ENCODE peak calls at places on chromosome 13, in five cellular contexts. Q, O, Z, J and L are unnamed samples.

GRCh38 chr13:109235901-109236300 is 550.5 kb downstream of the IRS2 start:
- DNase-seq in Q (no peak), O (no peak), Z (no peak), J (no peak), L (no peak)

GRCh38 chr13:106474906-106475305 is 60.6 kb downstream of the EFNB2 start:
- DNase-seq in Q (no peak), O (no peak), Z (no peak), J (no peak), L (no peak)

GRCh38 chr13:42152495-42152894 is 104.0 kb downstream of the DGKH start:
- DNase-seq in Q (no peak), O (no peak), Z (no peak), J (no peak), L (no peak)

GRCh38 chr13:102039264-102039663 is 362.6 kb downstream of the FGF14 start:
- DNase-seq in Q (no peak), O (no peak), Z (no peak), J (no peak), L (no peak)

GRCh38 chr13:23868521-23868920 is 20.7 kb downstream of the MIPEP start:
- DNase-seq in Q (no peak), O (no peak), Z (no peak), J (peak), L (no peak)

GRCh38 chr13:75461314-75461713 is 20.7 kb downstream of the TBC1D4 start:
- DNase-seq in Q (no peak), O (no peak), Z (no peak), J (no peak), L (no peak)

GRCh38 chr13:112073245-112074138 is 6.5 kb downstream of the SOX1 start:
- DNase-seq in Q (no peak), O (no peak), Z (no peak), J (no peak), L (no peak)

GRCh38 chr13:41827507-41828213 is 133.2 kb downstream of the VWA8 start:
- DNase-seq in Q (no peak), O (no peak), Z (no peak), J (peak), L (peak)

GRCh38 chr13:24605923-24606372 is 74.3 kb upstream of the ATP12A start:
- DNase-seq in Q (no peak), O (no peak), Z (no peak), J (no peak), L (peak)

GRCh38 chr13:65339236-65339635 is 1890.9 kb downstream of the PCDH9 start:
- DNase-seq in Q (no peak), O (no peak), Z (no peak), J (no peak), L (no peak)

GRCh38 chr13:35984776-35985453 is 146.3 kb downstream of the DCLK1 start:
- DNase-seq in Q (no peak), O (no peak), Z (no peak), J (no peak), L (no peak)

GRCh38 chr13:50679321-50679720 is 164.2 kb downstream of the DLEU7 start:
- DNase-seq in Q (no peak), O (no peak), Z (no peak), J (no peak), L (no peak)

GRCh38 chr13:109592776-109593175 is 193.6 kb downstream of the IRS2 start:
- DNase-seq in Q (no peak), O (no peak), Z (no peak), J (no peak), L (no peak)

GRCh38 chr13:29905845-29906244 is 55.4 kb upstream of the UBL3 start:
- DNase-seq in Q (no peak), O (no peak), Z (no peak), J (peak), L (peak)

GRCh38 chr13:66313408-66313807 is 916.7 kb downstream of the PCDH9 start:
- DNase-seq in Q (no peak), O (no peak), Z (no peak), J (no peak), L (no peak)

GRCh38 chr13:113597386-113598080 is 13.0 kb downstream of the TFDP1 start:
- DNase-seq in Q (no peak), O (no peak), Z (no peak), J (no peak), L (no peak)

GRCh38 chr13:45178349-45179142 is 22.3 kb downstream of the KCTD4 start:
- DNase-seq in Q (no peak), O (no peak), Z (no peak), J (no peak), L (peak)

GRCh38 chr13:98492335-98493034 is 84.4 kb downstream of the STK24 start:
- DNase-seq in Q (no peak), O (no peak), Z (no peak), J (no peak), L (no peak)